ENCODE peak calls at places on chromosomes 7 and 10, in six cellular contexts. F is foreskin fibroblast, K is CMK, U is occipital lobe, M is EH, R is NCI-H226. A is an unnamed sample.

GRCh38 chr7:98211221-98211675 is at the start of gene BHLHA15:
- DNase-seq in F (peak), K (no peak), U (no peak), M (peak), R (peak), A (no peak)

GRCh38 chr7:66221442-66221841 is 16.3 kb downstream of the TPST1 start:
- DNase-seq in F (peak), K (no peak), U (no peak), M (no peak), R (no peak), A (peak)

GRCh38 chr7:75010036-75010435 is 45.5 kb downstream of the CASTOR2 start:
- DNase-seq in F (no peak), K (no peak), U (no peak), M (no peak), R (no peak), A (no peak)

GRCh38 chr10:23442936-23443335 is 4.1 kb downstream of the OTUD1 start:
- DNase-seq in F (no peak), K (no peak), U (no peak), M (peak), R (peak), A (no peak)

GRCh38 chr10:133293810-133294119 is 14.9 kb downstream of the TUBGCP2 start:
- DNase-seq in F (no peak), K (no peak), U (no peak), M (no peak), R (no peak), A (no peak)

GRCh38 chr7:66330961-66331360 is 125.8 kb downstream of the TPST1 start:
- DNase-seq in F (peak), K (no peak), U (no peak), M (peak), R (no peak), A (no peak)

GRCh38 chr7:36084485-36085091 is 68.5 kb upstream of the EEPD1 start:
- DNase-seq in F (peak), K (no peak), U (peak), M (peak), R (peak), A (peak)

GRCh38 chr7:35021445-35021844 is 15.8 kb downstream of the DPY19L1 start:
- DNase-seq in F (no peak), K (no peak), U (no peak), M (peak), R (no peak), A (no peak)

GRCh38 chr7:121076350-121077164 is 88.0 kb downstream of the CPED1 start:
- DNase-seq in F (peak), K (peak), U (no peak), M (peak), R (peak), A (no peak)

GRCh38 chr7:83913174-83913573 is 264.2 kb upstream of the SEMA3E start:
- DNase-seq in F (no peak), K (no peak), U (no peak), M (no peak), R (no peak), A (no peak)

GRCh38 chr10:75399461-75400162 is 2.0 kb downstream of the ZNF503 start:
- DNase-seq in F (peak), K (no peak), U (peak), M (peak), R (peak), A (peak)

GRCh38 chr10:50152792-50153272 is 85.1 kb downstream of the WASHC2A start:
- DNase-seq in F (peak), K (no peak), U (no peak), M (no peak), R (no peak), A (no peak)

GRCh38 chr10:73906524-73907447 is 4.1 kb upstream of the PLAU start:
- DNase-seq in F (peak), K (no peak), U (no peak), M (peak), R (peak), A (no peak)

GRCh38 chr10:73772280-73773151 is 9.3 kb upstream of the CHCHD1 start:
- DNase-seq in F (peak), K (peak), U (peak), M (peak), R (peak), A (peak)

GRCh38 chr7:141071260-141071854 is 2.5 kb upstream of the TMEM178B start:
- DNase-seq in F (peak), K (no peak), U (peak), M (peak), R (no peak), A (peak)

GRCh38 chr7:137687556-137688280 is 159.1 kb downstream of the DGKI start:
- DNase-seq in F (peak), K (no peak), U (no peak), M (peak), R (peak), A (no peak)

GRCh38 chr7:18509491-18509890 is 13.9 kb downstream of the HDAC9 start:
- DNase-seq in F (no peak), K (no peak), U (no peak), M (no peak), R (peak), A (no peak)

GRCh38 chr7:67754651-67755050 is 758.0 kb downstream of the TYW1 start:
- DNase-seq in F (no peak), K (no peak), U (no peak), M (no peak), R (peak), A (no peak)

GRCh38 chr10:129046074-129046681 is 420.9 kb upstream of the MGMT start:
- DNase-seq in F (no peak), K (no peak), U (no peak), M (no peak), R (no peak), A (no peak)